ENCODE peak calls at places on chromosomes 7 and 10, in four cellular contexts. P is HepG2, E is WTC11, T is K562. O is an unnamed sample.

GRCh38 chr10:94194256-94194655 is 168.5 kb downstream of the NOC3L start:
- DNase-seq in E (no peak), T (no peak), P (no peak), O (no peak)

GRCh38 chr7:69880848-69881247 is 282.6 kb downstream of the AUTS2 start:
- DNase-seq in E (no peak), P (no peak), T (no peak), O (no peak)

GRCh38 chr7:78443811-78444210 is 645.2 kb downstream of the PHTF2 start:
- DNase-seq in P (no peak), T (no peak), E (no peak), O (peak)

GRCh38 chr7:157278791-157279678 is 57.8 kb upstream of the DNAJB6 start:
- DNase-seq in T (peak), P (no peak), E (peak), O (no peak)

GRCh38 chr10:18216482-18216881 is 76.3 kb downstream of the CACNB2 start:
- DNase-seq in T (no peak), E (no peak), P (peak), O (no peak)

GRCh38 chr7:27183682-27184341 is 1.2 kb downstream of the HOXA11 start:
- DNase-seq in P (no peak), T (no peak), E (no peak), O (no peak)

GRCh38 chr7:16753932-16754571 is 497 bp downstream of the TSPAN13 start:
- DNase-seq in T (peak), P (peak), E (peak), O (no peak)

GRCh38 chr10:28769147-28769604 is 91.9 kb downstream of the BAMBI start:
- DNase-seq in P (peak), E (no peak), T (no peak), O (no peak)

GRCh38 chr7:71900556-71900955 is 511.6 kb downstream of the CALN1 start:
- DNase-seq in T (no peak), E (no peak), P (no peak), O (no peak)

GRCh38 chr7:46205478-46205877 is 284.4 kb upstream of the IGFBP3 start:
- DNase-seq in T (no peak), P (no peak), E (no peak), O (peak)
- TF ChIP-seq NR3C1 in T (no peak), P (no peak), E (no peak), O (no peak)

DNA sequence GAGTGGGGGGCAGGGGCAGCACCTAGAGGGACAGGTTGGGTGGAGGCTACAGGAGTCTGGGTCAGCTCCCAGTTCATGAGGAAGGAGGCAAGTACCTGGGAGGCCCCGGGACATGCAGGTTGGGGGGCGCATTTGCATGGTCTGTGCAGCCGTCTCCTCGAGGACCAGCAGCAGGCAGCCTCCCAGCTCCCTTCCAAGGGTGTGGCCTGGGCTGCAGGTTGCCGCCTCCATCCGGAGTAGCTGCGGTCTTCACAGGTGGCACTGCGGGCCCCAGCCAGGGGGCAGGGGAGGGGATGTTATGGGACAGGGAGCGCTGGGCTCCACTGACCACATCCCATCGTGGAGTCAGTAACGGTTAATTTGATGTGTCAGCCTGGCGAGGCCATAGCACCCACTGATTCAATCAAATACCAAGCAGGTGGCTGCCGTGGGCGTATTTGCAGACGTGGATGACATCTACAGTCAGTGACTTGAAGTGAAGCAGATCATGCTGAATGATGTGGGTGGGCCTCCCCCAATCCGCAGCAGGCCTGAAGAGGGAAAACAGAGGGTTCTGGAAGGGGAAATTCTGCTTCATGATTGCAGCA is 81.7 kb downstream of the PRKAG2 start:
- DNase-seq in P (no peak), E (peak), T (no peak), O (no peak)
- TF ChIP-seq HMGXB4 in P (no peak), E (no peak), T (no peak), O (no peak)

GRCh38 chr10:71582019-71582418 is 137.6 kb downstream of the C10orf105 start:
- DNase-seq in T (peak), E (no peak), P (no peak), O (peak)
- TF ChIP-seq NR3C1 in T (no peak), E (no peak), P (no peak), O (no peak)

GRCh38 chr7:30199271-30199670 is 64.5 kb downstream of the MTURN start:
- DNase-seq in T (no peak), E (no peak), P (no peak), O (no peak)

GRCh38 chr7:30201161-30201666 is 66.4 kb downstream of the MTURN start:
- DNase-seq in T (no peak), E (no peak), P (no peak), O (no peak)

GRCh38 chr7:30196408-30196807 is 61.6 kb downstream of the MTURN start:
- DNase-seq in T (no peak), E (no peak), P (no peak), O (no peak)

GRCh38 chr7:30200591-30200990 is 65.8 kb downstream of the MTURN start:
- DNase-seq in T (no peak), P (no peak), E (no peak), O (no peak)

DNA sequence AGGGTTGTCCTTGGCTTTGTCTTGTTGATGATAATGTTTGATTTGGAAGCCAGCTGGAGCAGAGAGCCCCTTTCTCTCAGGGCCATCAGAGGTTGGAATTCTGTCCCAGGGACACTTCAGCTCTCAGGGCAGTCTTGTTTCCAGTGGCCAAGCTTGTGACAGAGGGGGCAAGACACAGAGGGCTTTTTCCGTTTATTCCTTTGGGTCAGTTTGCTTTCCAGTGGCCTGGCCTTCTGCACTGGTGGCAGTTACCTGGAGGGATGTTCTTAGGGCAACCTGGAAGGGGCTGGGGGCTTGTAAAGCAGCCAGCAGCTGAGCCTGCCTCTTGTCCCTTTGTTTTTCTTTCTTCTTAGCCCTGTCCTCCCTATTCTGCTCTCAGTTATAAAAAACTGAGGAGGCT is 62.7 kb downstream of the MTURN start:
- DNase-seq in T (no peak), E (no peak), P (no peak), O (no peak)
- TF ChIP-seq HMGXB4 in T (no peak), E (no peak), P (no peak), O (no peak)

DNA sequence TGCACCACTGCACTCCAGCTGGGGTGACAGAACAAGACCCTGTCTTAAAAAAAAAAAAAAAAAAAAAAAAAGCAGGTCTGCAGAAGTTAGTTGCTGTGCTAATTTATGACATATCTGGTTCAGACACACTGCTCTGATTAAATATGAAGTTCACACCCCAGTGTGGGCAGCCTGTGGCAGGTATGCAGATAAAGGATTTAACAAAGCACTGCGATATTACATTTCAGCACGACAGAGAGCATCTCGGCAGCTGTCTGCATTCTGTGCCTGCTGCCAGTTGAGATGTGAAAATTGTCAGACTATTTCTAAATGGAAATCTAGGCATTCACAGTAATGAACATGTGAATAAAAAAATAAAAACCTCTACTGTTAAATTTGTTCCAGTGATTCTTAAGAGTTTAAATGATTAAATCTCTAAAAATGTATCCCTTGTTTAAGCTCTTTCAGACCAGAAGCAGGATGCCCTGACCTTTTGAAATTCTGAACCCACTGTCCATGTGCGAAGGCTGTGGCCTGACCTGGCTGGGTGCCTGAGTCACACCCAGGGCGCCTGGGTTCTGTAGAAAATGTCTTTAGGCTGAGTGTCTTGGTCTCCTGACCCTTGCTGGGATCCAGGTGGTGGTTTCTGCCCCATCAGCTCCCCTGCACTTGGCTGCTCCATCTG is 272.9 kb downstream of the WDR37 start:
- DNase-seq in E (no peak), P (no peak), T (no peak), O (no peak)
- TF ChIP-seq NR3C1 in E (no peak), P (no peak), T (no peak), O (no peak)

O was measured in A549.